ENCODE peak calls at places on chromosomes 5 and 9, in ten cellular contexts. V is AG10803, T is transverse colon, Q is sigmoid colon, O is gastrocnemius medialis, Z is uterus, W is mucosa of descending colon, B is PC-9, K is IMR-90, L is GM06990. E is an unnamed sample.

GRCh38 chr5:152051499-152052454 is 127.1 kb upstream of the GLRA1 start:
- DNase-seq in V (no peak), T (no peak), Q (no peak), O (no peak), Z (no peak), W (no peak), B (no peak), K (no peak), L (no peak), E (no peak)

GRCh38 chr9:125844611-125845010 is 97.4 kb downstream of the PBX3 start:
- DNase-seq in V (no peak), T (no peak), Q (no peak), O (no peak), Z (no peak), W (no peak), B (no peak), K (no peak), L (no peak), E (no peak)

GRCh38 chr9:109507421-109507838 is 9.3 kb upstream of the PTPN3 start:
- DNase-seq in V (peak; percentile 26), T (peak; percentile 16), Q (no peak), O (peak; percentile 97), Z (peak; percentile 34), W (no peak), B (no peak), K (peak; percentile 86), L (no peak), E (peak; percentile 92)

GRCh38 chr5:138563340-138564118 is 11.7 kb downstream of the HSPA9 start:
- DNase-seq in V (no peak), T (no peak), Q (no peak), O (no peak), Z (no peak), W (no peak), B (no peak), K (no peak), L (no peak), E (no peak)

GRCh38 chr5:163846512-163846911 is 341.1 kb downstream of the MAT2B start:
- DNase-seq in V (peak; percentile 55), T (no peak), Q (no peak), O (no peak), Z (no peak), W (no peak), B (no peak), K (peak; percentile 72), L (no peak), E (peak; percentile 75)

GRCh38 chr9:5375091-5375490 is 35.4 kb upstream of the RLN1 start:
- DNase-seq in V (no peak), T (no peak), Q (no peak), O (no peak), Z (no peak), W (no peak), B (no peak), K (no peak), L (no peak), E (peak; percentile 41)

GRCh38 chr9:19358691-19359090 is 21.3 kb downstream of the RPS6 start:
- DNase-seq in V (no peak), T (no peak), Q (no peak), O (no peak), Z (no peak), W (no peak), B (no peak), K (peak; percentile 42), L (no peak), E (no peak)

GRCh38 chr5:64834611-64835010 is 65.9 kb downstream of the CWC27 start:
- DNase-seq in V (no peak), T (no peak), Q (no peak), O (no peak), Z (no peak), W (no peak), B (no peak), K (no peak), L (no peak), E (peak; percentile 19)

GRCh38 chr9:83981126-83981871 is 694 bp downstream of the RMI1 start:
- DNase-seq in V (peak; percentile 43), T (peak; percentile 59), Q (peak; percentile 80), O (peak; percentile 56), Z (peak; percentile 28), W (peak; percentile 59), B (peak; percentile 74), K (peak; percentile 35), L (no peak), E (peak; percentile 46)

GRCh38 chr5:134550271-134551214 is 25.1 kb downstream of the JADE2 start:
- DNase-seq in V (no peak), T (no peak), Q (no peak), O (no peak), Z (no peak), W (no peak), B (no peak), K (peak; percentile 59), L (peak; percentile 34), E (no peak)

GRCh38 chr9:98787766-98788335 is 8.5 kb downstream of the ANKS6 start:
- DNase-seq in V (no peak), T (no peak), Q (peak; percentile 57), O (no peak), Z (peak; percentile 4), W (no peak), B (no peak), K (no peak), L (no peak), E (no peak)

GRCh38 chr5:28110756-28111155 is 1072.4 kb upstream of the CDH9 start:
- DNase-seq in V (no peak), T (no peak), Q (no peak), O (no peak), Z (no peak), W (no peak), B (no peak), K (no peak), L (no peak), E (peak; percentile 0)

GRCh38 chr9:37034320-37034937 is 361 bp upstream of the PAX5 start:
- DNase-seq in V (no peak), T (peak; percentile 39), Q (no peak), O (no peak), Z (no peak), W (peak; percentile 35), B (no peak), K (no peak), L (peak; percentile 89), E (no peak)
- TF ChIP-seq CTCF in V (no peak), T (no peak), Q (no peak), O (no peak), Z (no peak), W (no peak), B (no peak), K (no peak), L (peak; percentile 85), E (no peak)

DNA sequence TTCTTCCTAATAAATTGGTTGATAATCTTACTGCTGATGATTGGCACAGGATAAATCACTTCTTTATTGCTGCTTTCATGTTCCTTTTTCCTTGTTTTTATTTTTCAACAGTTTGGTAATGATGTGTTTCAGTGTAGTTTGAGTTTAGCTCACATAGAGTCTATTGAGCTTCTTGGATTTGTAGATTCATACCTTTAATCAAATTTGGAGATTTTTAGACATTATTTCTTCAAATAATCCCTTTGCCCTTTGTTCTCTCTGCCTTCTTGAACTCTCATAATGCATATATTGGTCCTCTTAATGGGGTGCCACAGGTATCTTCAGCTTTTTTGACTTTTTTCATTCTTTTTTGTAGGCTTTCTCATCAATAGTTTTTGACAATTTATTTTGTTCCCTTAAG is 275.3 kb downstream of the TLE4 start:
- DNase-seq in V (no peak), T (no peak), Q (no peak), O (no peak), Z (no peak), W (no peak), B (no peak), K (no peak), L (no peak), E (no peak)
- H3K4me3 ChIP-seq in V (no peak overlapping the region), T (no peak overlapping the region), Q (no peak overlapping the region), O (no peak overlapping the region), Z (no peak overlapping the region), W (no peak overlapping the region), B (no peak overlapping the region), K (no peak overlapping the region), L (no peak overlapping the region), E (no peak overlapping the region)

GRCh38 chr9:89377411-89377810 is 59.1 kb downstream of the SECISBP2 start:
- DNase-seq in V (no peak), T (no peak), Q (no peak), O (no peak), Z (no peak), W (no peak), B (no peak), K (no peak), L (no peak), E (no peak)

GRCh38 chr9:89374176-89374575 is 55.9 kb downstream of the SECISBP2 start:
- DNase-seq in V (peak; percentile 43), T (no peak), Q (no peak), O (no peak), Z (no peak), W (no peak), B (no peak), K (peak; percentile 26), L (no peak), E (peak; percentile 4)

GRCh38 chr9:89376286-89376685 is 58.0 kb downstream of the SECISBP2 start:
- DNase-seq in V (no peak), T (no peak), Q (no peak), O (no peak), Z (no peak), W (no peak), B (no peak), K (no peak), L (no peak), E (no peak)

GRCh38 chr9:89376741-89377140 is 58.4 kb downstream of the SECISBP2 start:
- DNase-seq in V (no peak), T (no peak), Q (no peak), O (no peak), Z (no peak), W (no peak), B (no peak), K (no peak), L (no peak), E (no peak)

DNA sequence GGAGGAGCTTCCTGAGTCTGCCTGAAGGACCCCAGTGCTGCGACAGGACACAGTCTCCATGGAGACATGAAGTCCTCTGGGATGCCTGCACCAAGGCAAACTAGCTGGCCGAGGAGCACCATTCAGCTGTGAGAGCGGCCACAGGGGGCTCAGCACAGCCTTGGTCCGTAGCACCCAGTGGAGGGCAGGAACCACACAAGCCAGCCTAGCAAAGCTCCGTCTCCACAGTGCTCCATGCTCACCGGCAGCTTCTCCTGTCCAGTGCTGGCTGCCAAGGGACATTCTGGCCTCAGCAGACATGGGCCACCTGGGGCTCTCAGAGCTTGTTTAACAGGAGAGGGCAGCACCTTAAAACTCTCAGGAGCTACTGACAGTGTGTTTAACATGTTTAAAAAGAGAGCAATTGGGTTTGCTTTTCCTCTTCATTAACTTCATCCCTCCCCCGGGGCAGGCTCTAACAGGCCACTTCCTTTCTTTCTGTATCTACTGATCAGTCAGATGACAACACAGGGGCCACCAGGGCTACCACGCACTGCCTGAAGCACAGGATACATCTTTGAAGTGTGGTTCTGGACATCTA is 57.0 kb downstream of the SECISBP2 start:
- DNase-seq in V (no peak), T (no peak), Q (no peak), O (no peak), Z (no peak), W (peak; percentile 29), B (no peak), K (no peak), L (no peak), E (peak; percentile 4)
- TF ChIP-seq CTCF in V (no peak), T (no peak), Q (no peak), O (no peak), Z (no peak), W (no peak), B (no peak), K (no peak), L (no peak), E (no peak)

DNA sequence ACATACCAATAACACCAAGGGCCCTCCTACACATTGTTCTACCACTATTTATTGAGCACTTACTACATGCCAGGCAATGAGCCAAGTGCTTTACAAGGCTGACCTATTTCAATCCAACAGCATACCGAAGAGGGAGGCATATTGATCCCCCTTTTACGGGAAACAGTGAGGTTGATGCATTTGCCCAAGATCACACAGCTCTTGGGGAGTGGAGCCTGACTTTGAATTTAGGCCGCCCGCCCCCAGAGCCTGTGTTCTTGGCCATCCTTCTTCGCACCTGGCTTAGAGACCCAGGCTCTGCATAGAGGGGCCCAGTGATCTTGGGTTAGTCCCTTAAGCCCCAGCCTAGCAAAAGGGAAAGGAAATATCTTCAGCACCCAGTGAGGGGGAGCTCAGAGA is 158.1 kb upstream of the IER5L start:
- DNase-seq in V (peak; percentile 84), T (no peak), Q (no peak), O (no peak), Z (no peak), W (no peak), B (no peak), K (peak; percentile 46), L (no peak), E (peak; percentile 92)
- H3K4me3 ChIP-seq in V (peak overlapping the region; percentile 49), T (peak overlapping the region; percentile 15), Q (no peak overlapping the region), O (peak overlapping the region; percentile 41), Z (peak overlapping the region; percentile 26), W (no peak overlapping the region), B (no peak overlapping the region), K (no peak overlapping the region), L (no peak overlapping the region), E (no peak overlapping the region)